ENCODE peak calls at places on chromosomes 5 and 9, in nine cellular contexts. One of them, this sample, is unnamed.

GRCh38 chr9:134101623-134102149 is 33.9 kb upstream of the BRD3 start:
- DNase-seq in stimulated activated naive B cell treated with anti-CD40 and anti-IgM and Interleukin-4, amounts not matched to agents 10 μg/mL and 1 μg/mL and 100 μg/mL, for 72 hours: no peak
- DNase-seq in A549: no peak
- DNase-seq in fibroblast of the conjunctiva: no peak
- DNase-seq in head of caudate nucleus: no peak
- DNase-seq in stimulated activated CD4-positive, alpha-beta T cell treated with anti-CD3 and anti-CD28 coated beads, Interleukin-1b, Interleukin-23, amount 100 ng/mL, for 4 hours: no peak
- DNase-seq in right atrium auricular region: no peak
- DNase-seq in AG08396: no peak
- DNase-seq in choroid plexus epithelial cell: no peak
- DNase-seq in this sample: no peak

GRCh38 chr5:56106837-56107236 is 112.1 kb upstream of the IL6ST start:
- DNase-seq in stimulated activated naive B cell treated with anti-CD40 and anti-IgM and Interleukin-4, amounts not matched to agents 10 μg/mL and 1 μg/mL and 100 μg/mL, for 72 hours: no peak
- DNase-seq in A549: peak; percentile 33
- DNase-seq in fibroblast of the conjunctiva: no peak
- DNase-seq in head of caudate nucleus: no peak
- DNase-seq in stimulated activated CD4-positive, alpha-beta T cell treated with anti-CD3 and anti-CD28 coated beads, Interleukin-1b, Interleukin-23, amount 100 ng/mL, for 4 hours: no peak
- DNase-seq in right atrium auricular region: no peak
- DNase-seq in AG08396: no peak
- DNase-seq in choroid plexus epithelial cell: no peak
- DNase-seq in this sample: no peak

GRCh38 chr9:13967011-13967410 is 346.9 kb downstream of the NFIB start:
- DNase-seq in stimulated activated naive B cell treated with anti-CD40 and anti-IgM and Interleukin-4, amounts not matched to agents 10 μg/mL and 1 μg/mL and 100 μg/mL, for 72 hours: no peak
- DNase-seq in A549: no peak
- DNase-seq in fibroblast of the conjunctiva: no peak
- DNase-seq in head of caudate nucleus: no peak
- DNase-seq in stimulated activated CD4-positive, alpha-beta T cell treated with anti-CD3 and anti-CD28 coated beads, Interleukin-1b, Interleukin-23, amount 100 ng/mL, for 4 hours: no peak
- DNase-seq in right atrium auricular region: no peak
- DNase-seq in AG08396: no peak
- DNase-seq in choroid plexus epithelial cell: peak; percentile 65
- DNase-seq in this sample: no peak

GRCh38 chr5:74810915-74811314 is 43.9 kb downstream of the NSA2 start:
- DNase-seq in stimulated activated naive B cell treated with anti-CD40 and anti-IgM and Interleukin-4, amounts not matched to agents 10 μg/mL and 1 μg/mL and 100 μg/mL, for 72 hours: no peak
- DNase-seq in A549: no peak
- DNase-seq in fibroblast of the conjunctiva: no peak
- DNase-seq in head of caudate nucleus: no peak
- DNase-seq in stimulated activated CD4-positive, alpha-beta T cell treated with anti-CD3 and anti-CD28 coated beads, Interleukin-1b, Interleukin-23, amount 100 ng/mL, for 4 hours: no peak
- DNase-seq in right atrium auricular region: no peak
- DNase-seq in AG08396: no peak
- DNase-seq in choroid plexus epithelial cell: no peak
- DNase-seq in this sample: no peak

GRCh38 chr5:65835191-65835590 is 91.2 kb upstream of the ERBIN start:
- DNase-seq in stimulated activated naive B cell treated with anti-CD40 and anti-IgM and Interleukin-4, amounts not matched to agents 10 μg/mL and 1 μg/mL and 100 μg/mL, for 72 hours: no peak
- DNase-seq in A549: no peak
- DNase-seq in fibroblast of the conjunctiva: no peak
- DNase-seq in head of caudate nucleus: no peak
- DNase-seq in stimulated activated CD4-positive, alpha-beta T cell treated with anti-CD3 and anti-CD28 coated beads, Interleukin-1b, Interleukin-23, amount 100 ng/mL, for 4 hours: no peak
- DNase-seq in right atrium auricular region: no peak
- DNase-seq in AG08396: no peak
- DNase-seq in choroid plexus epithelial cell: no peak
- DNase-seq in this sample: no peak

GRCh38 chr9:121281614-121282291 is 13.8 kb downstream of the GSN start:
- DNase-seq in stimulated activated naive B cell treated with anti-CD40 and anti-IgM and Interleukin-4, amounts not matched to agents 10 μg/mL and 1 μg/mL and 100 μg/mL, for 72 hours: no peak
- DNase-seq in A549: peak; percentile 78
- DNase-seq in fibroblast of the conjunctiva: peak; percentile 44
- DNase-seq in head of caudate nucleus: no peak
- DNase-seq in stimulated activated CD4-positive, alpha-beta T cell treated with anti-CD3 and anti-CD28 coated beads, Interleukin-1b, Interleukin-23, amount 100 ng/mL, for 4 hours: no peak
- DNase-seq in right atrium auricular region: peak; percentile 89
- DNase-seq in AG08396: no peak
- DNase-seq in choroid plexus epithelial cell: peak; percentile 63
- DNase-seq in this sample: peak; percentile 34

GRCh38 chr9:33133186-33133585 is 34.0 kb downstream of the B4GALT1 start:
- DNase-seq in stimulated activated naive B cell treated with anti-CD40 and anti-IgM and Interleukin-4, amounts not matched to agents 10 μg/mL and 1 μg/mL and 100 μg/mL, for 72 hours: no peak
- DNase-seq in A549: no peak
- DNase-seq in fibroblast of the conjunctiva: no peak
- DNase-seq in head of caudate nucleus: peak; percentile 30
- DNase-seq in stimulated activated CD4-positive, alpha-beta T cell treated with anti-CD3 and anti-CD28 coated beads, Interleukin-1b, Interleukin-23, amount 100 ng/mL, for 4 hours: no peak
- DNase-seq in right atrium auricular region: no peak
- DNase-seq in AG08396: no peak
- DNase-seq in choroid plexus epithelial cell: no peak
- DNase-seq in this sample: peak; percentile 7

GRCh38 chr5:113246371-113246870 is 188.4 kb downstream of the TSSK1B start:
- DNase-seq in stimulated activated naive B cell treated with anti-CD40 and anti-IgM and Interleukin-4, amounts not matched to agents 10 μg/mL and 1 μg/mL and 100 μg/mL, for 72 hours: no peak
- DNase-seq in A549: no peak
- DNase-seq in fibroblast of the conjunctiva: no peak
- DNase-seq in head of caudate nucleus: no peak
- DNase-seq in stimulated activated CD4-positive, alpha-beta T cell treated with anti-CD3 and anti-CD28 coated beads, Interleukin-1b, Interleukin-23, amount 100 ng/mL, for 4 hours: no peak
- DNase-seq in right atrium auricular region: peak; percentile 68
- DNase-seq in AG08396: no peak
- DNase-seq in choroid plexus epithelial cell: peak; percentile 69
- DNase-seq in this sample: no peak

GRCh38 chr5:102796481-102796880 is 41.4 kb downstream of the PAM start:
- DNase-seq in stimulated activated naive B cell treated with anti-CD40 and anti-IgM and Interleukin-4, amounts not matched to agents 10 μg/mL and 1 μg/mL and 100 μg/mL, for 72 hours: no peak
- DNase-seq in A549: no peak
- DNase-seq in fibroblast of the conjunctiva: no peak
- DNase-seq in head of caudate nucleus: no peak
- DNase-seq in stimulated activated CD4-positive, alpha-beta T cell treated with anti-CD3 and anti-CD28 coated beads, Interleukin-1b, Interleukin-23, amount 100 ng/mL, for 4 hours: no peak
- DNase-seq in right atrium auricular region: no peak
- DNase-seq in AG08396: no peak
- DNase-seq in choroid plexus epithelial cell: no peak
- DNase-seq in this sample: no peak

GRCh38 chr5:145509336-145510150 is 325.6 kb downstream of the PRELID2 start:
- DNase-seq in stimulated activated naive B cell treated with anti-CD40 and anti-IgM and Interleukin-4, amounts not matched to agents 10 μg/mL and 1 μg/mL and 100 μg/mL, for 72 hours: no peak
- DNase-seq in A549: no peak
- DNase-seq in fibroblast of the conjunctiva: no peak
- DNase-seq in head of caudate nucleus: no peak
- DNase-seq in stimulated activated CD4-positive, alpha-beta T cell treated with anti-CD3 and anti-CD28 coated beads, Interleukin-1b, Interleukin-23, amount 100 ng/mL, for 4 hours: no peak
- DNase-seq in right atrium auricular region: no peak
- DNase-seq in AG08396: peak; percentile 10
- DNase-seq in choroid plexus epithelial cell: no peak
- DNase-seq in this sample: no peak

GRCh38 chr5:171092194-171092593 is 216.9 kb upstream of the TLX3 start:
- DNase-seq in stimulated activated naive B cell treated with anti-CD40 and anti-IgM and Interleukin-4, amounts not matched to agents 10 μg/mL and 1 μg/mL and 100 μg/mL, for 72 hours: no peak
- DNase-seq in A549: peak; percentile 3
- DNase-seq in fibroblast of the conjunctiva: peak; percentile 16
- DNase-seq in head of caudate nucleus: no peak
- DNase-seq in stimulated activated CD4-positive, alpha-beta T cell treated with anti-CD3 and anti-CD28 coated beads, Interleukin-1b, Interleukin-23, amount 100 ng/mL, for 4 hours: no peak
- DNase-seq in right atrium auricular region: no peak
- DNase-seq in AG08396: peak; percentile 5
- DNase-seq in choroid plexus epithelial cell: peak; percentile 83
- DNase-seq in this sample: no peak

GRCh38 chr5:60287174-60287771 is 393.7 kb upstream of the PDE4D start:
- DNase-seq in stimulated activated naive B cell treated with anti-CD40 and anti-IgM and Interleukin-4, amounts not matched to agents 10 μg/mL and 1 μg/mL and 100 μg/mL, for 72 hours: peak; percentile 42
- DNase-seq in A549: peak; percentile 88
- DNase-seq in fibroblast of the conjunctiva: peak; percentile 47
- DNase-seq in head of caudate nucleus: peak; percentile 16
- DNase-seq in stimulated activated CD4-positive, alpha-beta T cell treated with anti-CD3 and anti-CD28 coated beads, Interleukin-1b, Interleukin-23, amount 100 ng/mL, for 4 hours: no peak
- DNase-seq in right atrium auricular region: no peak
- DNase-seq in AG08396: peak; percentile 3
- DNase-seq in choroid plexus epithelial cell: peak; percentile 85
- DNase-seq in this sample: peak; percentile 12